ENCODE peak calls at places on chromosomes 13 and 19, in nine cellular contexts. D, L, V, R, O, J, X, E and K are unnamed samples.

GRCh38 chr13:80217614-80218456 is 123.1 kb downstream of the SPRY2 start:
- DNase-seq in R (no peak), E (peak), V (no peak), D (peak), J (no peak), L (no peak), O (no peak), X (no peak), K (no peak)

GRCh38 chr19:33806434-33806881 is 9.8 kb downstream of the KCTD15 start:
- DNase-seq in O (no peak), J (no peak), D (no peak), E (no peak), L (no peak), V (no peak), R (no peak), X (no peak), K (no peak)

GRCh38 chr13:34765446-34766180 is 176.5 kb upstream of the NBEA start:
- DNase-seq in V (no peak), O (no peak), J (no peak), D (no peak), R (no peak), E (no peak), X (no peak), L (no peak), K (no peak)

GRCh38 chr19:17282488-17283256 is 971 bp downstream of the ANKLE1 start:
- DNase-seq in E (peak), V (peak), O (peak), J (peak), R (peak), D (peak), X (peak), L (peak), K (peak)

GRCh38 chr13:23909606-23910005 is 12.3 kb upstream of the C1QTNF9B start:
- DNase-seq in R (no peak), J (no peak), D (no peak), V (no peak), E (no peak), O (no peak), X (no peak), L (no peak), K (no peak)

GRCh38 chr19:51873097-51873496 is 14.7 kb downstream of the ZNF577 start:
- DNase-seq in E (no peak), J (no peak), D (no peak), V (no peak), L (no peak), O (no peak), X (no peak), R (no peak), K (no peak)

GRCh38 chr13:80338781-80339577 is 1.9 kb downstream of the SPRY2 start:
- DNase-seq in E (peak), V (no peak), R (peak), J (peak), L (peak), O (peak), X (peak), D (peak), K (peak)

GRCh38 chr13:76637651-76638111 is 248.5 kb downstream of the KCTD12 start:
- DNase-seq in D (peak), L (no peak), E (peak), X (no peak), O (no peak), J (no peak), R (peak), V (no peak), K (no peak)

GRCh38 chr13:41463823-41464602 is 6.7 kb downstream of the RGCC start:
- DNase-seq in L (no peak), D (no peak), X (no peak), R (no peak), E (no peak), O (no peak), J (no peak), V (no peak), K (no peak)

GRCh38 chr13:113546571-113547247 is 37.8 kb upstream of the TFDP1 start:
- DNase-seq in D (no peak), V (no peak), R (no peak), J (no peak), O (no peak), X (no peak), L (peak), E (peak), K (no peak)

GRCh38 chr19:1668339-1669123 is 16.1 kb upstream of the TCF3 start:
- DNase-seq in X (no peak), E (no peak), L (no peak), R (no peak), D (no peak), O (no peak), J (no peak), V (peak), K (no peak)

GRCh38 chr13:76852991-76853390 is 33.2 kb downstream of the KCTD12 start:
- DNase-seq in E (peak), V (no peak), X (no peak), D (peak), J (no peak), L (no peak), O (no peak), R (no peak), K (no peak)

GRCh38 chr19:1861599-1862031 is 1.8 kb downstream of the KLF16 start:
- DNase-seq in V (no peak), L (peak), D (no peak), J (no peak), E (no peak), X (no peak), R (no peak), O (no peak), K (no peak)

GRCh38 chr19:12034610-12035009 is 869 bp downstream of the ZNF433 start:
- DNase-seq in L (no peak), X (no peak), J (no peak), O (peak), E (peak), R (peak), V (no peak), D (no peak), K (no peak)

GRCh38 chr19:19606021-19606420 is 12.5 kb downstream of the PBX4 start:
- DNase-seq in O (no peak), R (no peak), V (peak), X (no peak), D (peak), E (no peak), L (no peak), J (no peak), K (no peak)

GRCh38 chr13:109684084-109684835 is 102.1 kb downstream of the IRS2 start:
- DNase-seq in E (no peak), L (no peak), J (no peak), X (no peak), D (no peak), O (no peak), V (no peak), R (no peak), K (no peak)

GRCh38 chr19:43551399-43552197 is 18.6 kb downstream of the ZNF575 start:
- DNase-seq in X (no peak), L (no peak), V (no peak), E (no peak), J (no peak), D (no peak), R (no peak), O (no peak), K (no peak)

GRCh38 chr13:50318887-50319286 is 303.6 kb downstream of the KCNRG start:
- DNase-seq in O (no peak), R (no peak), V (no peak), D (no peak), X (no peak), J (no peak), L (no peak), E (no peak), K (no peak)

GRCh38 chr13:37947419-37948140 is 78.0 kb upstream of the TRPC4 start:
- DNase-seq in R (no peak), L (no peak), E (no peak), D (no peak), V (no peak), X (no peak), J (no peak), O (no peak), K (no peak)

GRCh38 chr13:52454459-52454824 is 836 bp upstream of the CKAP2 start:
- DNase-seq in R (peak), E (peak), X (peak), D (peak), V (no peak), L (no peak), J (no peak), O (peak), K (no peak)